ENCODE peak calls at places on chromosomes 5 and 9, in nine cellular contexts. One of them, this sample, is unnamed.

GRCh38 chr9:112012026-112012902 is 115.7 kb downstream of the UGCG start:
- DNase-seq in MM.1S: peak; percentile 63
- DNase-seq in HCT116: peak; percentile 91
- DNase-seq in PC-3: peak; percentile 90
- DNase-seq in SK-N-SH: no peak
- DNase-seq in neural progenitor cell: no peak
- DNase-seq in GM23338: no peak
- DNase-seq in OCI-LY7: peak; percentile 20
- DNase-seq in GM23248: peak; percentile 95
- DNase-seq in this sample: peak; percentile 70

GRCh38 chr9:91163773-91164471 is 197.8 kb downstream of the AUH start:
- DNase-seq in MM.1S: peak; percentile 37
- DNase-seq in HCT116: no peak
- DNase-seq in PC-3: no peak
- DNase-seq in SK-N-SH: no peak
- DNase-seq in neural progenitor cell: no peak
- DNase-seq in GM23338: no peak
- DNase-seq in OCI-LY7: peak; percentile 45
- DNase-seq in GM23248: no peak
- DNase-seq in this sample: no peak

GRCh38 chr9:89312154-89312616 is 1.2 kb downstream of the CKS2 start:
- DNase-seq in MM.1S: peak; percentile 49
- DNase-seq in HCT116: no peak
- DNase-seq in PC-3: peak; percentile 23
- DNase-seq in SK-N-SH: peak; percentile 21
- DNase-seq in neural progenitor cell: peak; percentile 47
- DNase-seq in GM23338: peak; percentile 46
- DNase-seq in OCI-LY7: peak; percentile 48
- DNase-seq in GM23248: peak; percentile 58
- DNase-seq in this sample: peak; percentile 28

GRCh38 chr9:100063185-100063584 is 35.6 kb downstream of the ERP44 start:
- DNase-seq in MM.1S: no peak
- DNase-seq in HCT116: no peak
- DNase-seq in PC-3: no peak
- DNase-seq in SK-N-SH: no peak
- DNase-seq in neural progenitor cell: no peak
- DNase-seq in GM23338: peak; percentile 32
- DNase-seq in OCI-LY7: no peak
- DNase-seq in GM23248: no peak
- DNase-seq in this sample: peak; percentile 7

GRCh38 chr5:177382423-177383029 is 1.7 kb upstream of the SLC34A1 start:
- DNase-seq in MM.1S: peak; percentile 30
- DNase-seq in HCT116: no peak
- DNase-seq in PC-3: peak; percentile 33
- DNase-seq in SK-N-SH: peak; percentile 56
- DNase-seq in neural progenitor cell: peak; percentile 59
- DNase-seq in GM23338: peak; percentile 80
- DNase-seq in OCI-LY7: peak; percentile 54
- DNase-seq in GM23248: peak; percentile 42
- DNase-seq in this sample: peak; percentile 40

GRCh38 chr9:128020692-128021091 is 39.9 kb upstream of the EEIG1 start:
- DNase-seq in MM.1S: no peak
- DNase-seq in HCT116: no peak
- DNase-seq in PC-3: no peak
- DNase-seq in SK-N-SH: peak; percentile 57
- DNase-seq in neural progenitor cell: no peak
- DNase-seq in GM23338: peak; percentile 62
- DNase-seq in OCI-LY7: no peak
- DNase-seq in GM23248: no peak
- DNase-seq in this sample: no peak

GRCh38 chr5:31273631-31274378 is 80.3 kb downstream of the CDH6 start:
- DNase-seq in MM.1S: peak; percentile 44
- DNase-seq in HCT116: no peak
- DNase-seq in PC-3: no peak
- DNase-seq in SK-N-SH: no peak
- DNase-seq in neural progenitor cell: no peak
- DNase-seq in GM23338: no peak
- DNase-seq in OCI-LY7: no peak
- DNase-seq in GM23248: no peak
- DNase-seq in this sample: no peak

GRCh38 chr9:93964685-93965084 is 9.5 kb upstream of the BARX1 start:
- DNase-seq in MM.1S: no peak
- DNase-seq in HCT116: no peak
- DNase-seq in PC-3: no peak
- DNase-seq in SK-N-SH: no peak
- DNase-seq in neural progenitor cell: no peak
- DNase-seq in GM23338: no peak
- DNase-seq in OCI-LY7: no peak
- DNase-seq in GM23248: no peak
- DNase-seq in this sample: no peak

GRCh38 chr5:100026601-100027000 is 508.6 kb upstream of the FAM174A start:
- DNase-seq in MM.1S: no peak
- DNase-seq in HCT116: no peak
- DNase-seq in PC-3: no peak
- DNase-seq in SK-N-SH: no peak
- DNase-seq in neural progenitor cell: no peak
- DNase-seq in GM23338: no peak
- DNase-seq in OCI-LY7: no peak
- DNase-seq in GM23248: no peak
- DNase-seq in this sample: no peak

GRCh38 chr5:134938020-134938419 is 29.7 kb upstream of the CATSPER3 start:
- DNase-seq in MM.1S: no peak
- DNase-seq in HCT116: no peak
- DNase-seq in PC-3: no peak
- DNase-seq in SK-N-SH: peak; percentile 24
- DNase-seq in neural progenitor cell: no peak
- DNase-seq in GM23338: no peak
- DNase-seq in OCI-LY7: no peak
- DNase-seq in GM23248: no peak
- DNase-seq in this sample: no peak

GRCh38 chr9:35812025-35812602 is at the start of gene SPAG8:
- DNase-seq in MM.1S: peak; percentile 99
- DNase-seq in HCT116: peak; percentile 38
- DNase-seq in PC-3: peak; percentile 83
- DNase-seq in SK-N-SH: peak; percentile 88
- DNase-seq in neural progenitor cell: peak; percentile 96
- DNase-seq in GM23338: peak; percentile 99
- DNase-seq in OCI-LY7: peak; percentile 98
- DNase-seq in GM23248: peak; percentile 98
- DNase-seq in this sample: peak; percentile 96

GRCh38 chr5:29963956-29964355 is 1229.5 kb upstream of the CDH6 start:
- DNase-seq in MM.1S: no peak
- DNase-seq in HCT116: no peak
- DNase-seq in PC-3: peak; percentile 38
- DNase-seq in SK-N-SH: no peak
- DNase-seq in neural progenitor cell: peak; percentile 33
- DNase-seq in GM23338: peak; percentile 41
- DNase-seq in OCI-LY7: no peak
- DNase-seq in GM23248: peak; percentile 3
- DNase-seq in this sample: peak; percentile 18

DNA sequence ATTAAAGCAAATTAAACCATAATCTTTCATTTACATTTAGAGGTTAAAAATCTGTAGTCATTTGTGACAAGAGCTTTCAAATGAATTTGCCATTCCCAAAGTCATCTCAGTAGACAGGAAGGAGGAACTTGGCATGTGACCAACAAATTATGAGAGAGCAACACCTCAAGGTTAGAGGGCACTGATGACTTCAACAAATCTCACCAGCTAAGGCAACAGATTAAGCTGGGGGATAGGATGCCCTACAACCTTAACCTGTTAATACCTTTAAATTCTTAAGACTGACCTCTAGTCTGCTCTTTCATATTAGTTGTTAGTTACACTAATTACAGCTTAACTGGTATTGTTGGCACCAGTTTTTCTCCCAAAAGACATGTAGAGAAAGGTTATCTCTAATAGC is 18.4 kb downstream of the POU5F2 start:
- DNase-seq in MM.1S: no peak
- DNase-seq in HCT116: no peak
- DNase-seq in PC-3: peak; percentile 23
- DNase-seq in SK-N-SH: no peak
- DNase-seq in neural progenitor cell: no peak
- DNase-seq in GM23338: no peak
- DNase-seq in OCI-LY7: no peak
- DNase-seq in GM23248: peak; percentile 28
- DNase-seq in this sample: no peak
- TF ChIP-seq EZH2phosphoT487 in MM.1S: no peak
- TF ChIP-seq EZH2phosphoT487 in HCT116: no peak
- TF ChIP-seq EZH2phosphoT487 in PC-3: no peak
- TF ChIP-seq EZH2phosphoT487 in SK-N-SH: no peak
- TF ChIP-seq EZH2phosphoT487 in neural progenitor cell: no peak
- TF ChIP-seq EZH2phosphoT487 in GM23338: no peak
- TF ChIP-seq EZH2phosphoT487 in OCI-LY7: no peak
- TF ChIP-seq EZH2phosphoT487 in GM23248: no peak
- TF ChIP-seq EZH2phosphoT487 in this sample: no peak

GRCh38 chr9:129270903-129271431 is 92.9 kb upstream of the IER5L start:
- DNase-seq in MM.1S: peak; percentile 95
- DNase-seq in HCT116: no peak
- DNase-seq in PC-3: no peak
- DNase-seq in SK-N-SH: no peak
- DNase-seq in neural progenitor cell: no peak
- DNase-seq in GM23338: no peak
- DNase-seq in OCI-LY7: peak; percentile 57
- DNase-seq in GM23248: peak; percentile 75
- DNase-seq in this sample: no peak

GRCh38 chr9:129272348-129273025 is 94.4 kb upstream of the IER5L start:
- DNase-seq in MM.1S: no peak
- DNase-seq in HCT116: no peak
- DNase-seq in PC-3: no peak
- DNase-seq in SK-N-SH: peak; percentile 1
- DNase-seq in neural progenitor cell: no peak
- DNase-seq in GM23338: no peak
- DNase-seq in OCI-LY7: no peak
- DNase-seq in GM23248: no peak
- DNase-seq in this sample: no peak

GRCh38 chr9:129267141-129267540 is 89.1 kb upstream of the IER5L start:
- DNase-seq in MM.1S: no peak
- DNase-seq in HCT116: no peak
- DNase-seq in PC-3: no peak
- DNase-seq in SK-N-SH: no peak
- DNase-seq in neural progenitor cell: no peak
- DNase-seq in GM23338: no peak
- DNase-seq in OCI-LY7: no peak
- DNase-seq in GM23248: no peak
- DNase-seq in this sample: no peak

GRCh38 chr9:129273136-129273895 is 95.3 kb upstream of the IER5L start:
- DNase-seq in MM.1S: no peak
- DNase-seq in HCT116: no peak
- DNase-seq in PC-3: no peak
- DNase-seq in SK-N-SH: no peak
- DNase-seq in neural progenitor cell: no peak
- DNase-seq in GM23338: no peak
- DNase-seq in OCI-LY7: no peak
- DNase-seq in GM23248: no peak
- DNase-seq in this sample: no peak

GRCh38 chr9:129270205-129270604 is 92.1 kb upstream of the IER5L start:
- DNase-seq in MM.1S: peak; percentile 97
- DNase-seq in HCT116: no peak
- DNase-seq in PC-3: no peak
- DNase-seq in SK-N-SH: no peak
- DNase-seq in neural progenitor cell: no peak
- DNase-seq in GM23338: no peak
- DNase-seq in OCI-LY7: peak; percentile 97
- DNase-seq in GM23248: no peak
- DNase-seq in this sample: no peak
- TF ChIP-seq EZH2phosphoT487 in MM.1S: no peak
- TF ChIP-seq EZH2phosphoT487 in HCT116: no peak
- TF ChIP-seq EZH2phosphoT487 in PC-3: no peak
- TF ChIP-seq EZH2phosphoT487 in SK-N-SH: no peak
- TF ChIP-seq EZH2phosphoT487 in neural progenitor cell: no peak
- TF ChIP-seq EZH2phosphoT487 in GM23338: no peak
- TF ChIP-seq EZH2phosphoT487 in OCI-LY7: no peak
- TF ChIP-seq EZH2phosphoT487 in GM23248: no peak
- TF ChIP-seq EZH2phosphoT487 in this sample: no peak

DNA sequence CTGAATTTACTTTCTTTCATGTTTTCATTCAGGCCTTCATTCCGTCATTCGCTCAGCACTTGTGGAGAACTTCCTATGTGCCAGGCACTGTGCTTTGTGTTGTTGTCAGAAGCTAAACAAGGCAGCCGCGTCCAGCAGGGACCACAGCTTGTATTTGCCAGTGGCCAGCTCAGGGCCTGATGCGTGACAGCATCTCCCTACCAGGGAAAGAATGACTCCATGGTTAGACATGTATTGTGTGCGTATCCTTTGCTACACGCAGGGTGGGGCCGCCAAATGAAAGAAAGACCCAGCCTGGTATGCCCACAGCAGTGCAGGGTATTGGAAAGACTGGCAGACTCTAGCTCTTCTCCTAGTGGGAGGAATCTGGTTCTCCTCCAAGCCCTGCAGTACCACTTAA is 4.7 kb upstream of the COL27A1 start:
- DNase-seq in MM.1S: no peak
- DNase-seq in HCT116: no peak
- DNase-seq in PC-3: no peak
- DNase-seq in SK-N-SH: no peak
- DNase-seq in neural progenitor cell: no peak
- DNase-seq in GM23338: no peak
- DNase-seq in OCI-LY7: no peak
- DNase-seq in GM23248: no peak
- DNase-seq in this sample: no peak
- TF ChIP-seq EZH2phosphoT487 in MM.1S: no peak
- TF ChIP-seq EZH2phosphoT487 in HCT116: no peak
- TF ChIP-seq EZH2phosphoT487 in PC-3: no peak
- TF ChIP-seq EZH2phosphoT487 in SK-N-SH: no peak
- TF ChIP-seq EZH2phosphoT487 in neural progenitor cell: no peak
- TF ChIP-seq EZH2phosphoT487 in GM23338: no peak
- TF ChIP-seq EZH2phosphoT487 in OCI-LY7: no peak
- TF ChIP-seq EZH2phosphoT487 in GM23248: no peak
- TF ChIP-seq EZH2phosphoT487 in this sample: no peak

DNA sequence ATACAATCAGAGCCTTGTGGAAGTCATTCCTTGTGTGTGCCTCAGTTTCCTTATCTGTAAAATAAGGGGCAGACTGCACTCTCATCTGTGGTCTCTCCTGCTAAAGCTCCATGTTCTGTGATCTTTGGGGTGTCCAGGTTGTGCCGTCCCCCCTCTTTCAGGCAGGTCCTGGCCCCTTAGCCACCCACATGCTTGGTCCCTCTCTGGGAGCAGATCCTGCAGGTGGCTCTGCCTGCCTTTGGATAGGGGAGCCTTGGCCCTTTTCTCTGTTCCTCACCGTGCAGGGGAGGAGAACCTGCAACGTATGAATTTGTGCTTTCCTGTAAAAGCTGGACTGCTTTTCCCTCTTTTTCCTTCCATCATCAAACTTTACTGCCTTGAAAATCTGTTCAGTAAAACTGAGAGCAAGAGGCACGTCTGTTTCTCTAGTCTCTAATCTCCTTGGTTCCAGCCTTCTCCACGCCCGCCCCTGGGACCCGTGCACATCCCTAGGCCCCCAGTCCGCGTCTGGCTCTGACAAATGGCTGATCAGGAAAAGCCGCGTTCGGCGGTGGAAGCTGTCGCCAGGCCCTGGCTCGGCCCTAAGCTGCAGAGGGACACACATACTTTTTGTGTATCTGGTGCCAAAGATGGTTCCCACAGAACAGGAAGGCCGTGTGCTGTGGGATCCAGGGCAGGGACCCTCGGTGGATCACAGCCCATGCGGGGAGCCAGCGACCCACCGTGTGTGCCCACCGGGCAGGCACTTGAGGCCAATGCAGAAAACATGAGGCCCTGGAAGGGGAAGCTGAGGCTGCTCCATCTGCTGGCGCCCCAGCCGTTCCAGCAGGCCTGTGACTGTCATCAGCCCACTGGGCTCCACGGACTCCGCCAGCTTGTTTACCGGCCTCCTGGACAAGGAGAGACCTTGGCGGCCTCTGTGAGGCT is 43.4 kb upstream of the COL5A1 start:
- DNase-seq in MM.1S: no peak
- DNase-seq in HCT116: no peak
- DNase-seq in PC-3: no peak
- DNase-seq in SK-N-SH: peak; percentile 37
- DNase-seq in neural progenitor cell: peak; percentile 28
- DNase-seq in GM23338: no peak
- DNase-seq in OCI-LY7: no peak
- DNase-seq in GM23248: peak; percentile 37
- DNase-seq in this sample: peak; percentile 62
- TF ChIP-seq EZH2phosphoT487 in MM.1S: no peak
- TF ChIP-seq EZH2phosphoT487 in HCT116: no peak
- TF ChIP-seq EZH2phosphoT487 in PC-3: no peak
- TF ChIP-seq EZH2phosphoT487 in SK-N-SH: no peak
- TF ChIP-seq EZH2phosphoT487 in neural progenitor cell: no peak
- TF ChIP-seq EZH2phosphoT487 in GM23338: no peak
- TF ChIP-seq EZH2phosphoT487 in OCI-LY7: no peak
- TF ChIP-seq EZH2phosphoT487 in GM23248: no peak
- TF ChIP-seq EZH2phosphoT487 in this sample: no peak

This sample was measured in hepatocyte.